ENCODE peak calls at places on chromosomes 16 and 17, in six cellular contexts. One of them, this sample, is unnamed.

GRCh38 chr16:86515780-86516617 is 5.7 kb downstream of the FOXF1 start:
- DNase-seq in epithelial cell of esophagus: no peak
- DNase-seq in hippocampal formation: no peak
- DNase-seq in NCI-H524 treated with DMSO at 0.1 percent for 48 hours: no peak
- DNase-seq in HFFc6: no peak
- DNase-seq in colonic mucosa: no peak
- DNase-seq in this sample: no peak

GRCh38 chr17:7403043-7403901 is 625 bp downstream of the TMEM256 start:
- DNase-seq in HFFc6: no peak
- DNase-seq in epithelial cell of esophagus: no peak
- DNase-seq in hippocampal formation: peak
- DNase-seq in colonic mucosa: peak
- DNase-seq in NCI-H524 treated with DMSO at 0.1 percent for 48 hours: no peak
- DNase-seq in this sample: no peak

GRCh38 chr17:50087246-50087911 is 7.8 kb upstream of the PDK2 start:
- DNase-seq in HFFc6: peak
- DNase-seq in colonic mucosa: peak
- DNase-seq in NCI-H524 treated with DMSO at 0.1 percent for 48 hours: peak
- DNase-seq in hippocampal formation: no peak
- DNase-seq in epithelial cell of esophagus: peak
- DNase-seq in this sample: peak

GRCh38 chr17:26962255-26963162 is 331.4 kb upstream of the WSB1 start:
- DNase-seq in epithelial cell of esophagus: no peak
- DNase-seq in NCI-H524 treated with DMSO at 0.1 percent for 48 hours: no peak
- DNase-seq in colonic mucosa: no peak
- DNase-seq in hippocampal formation: no peak
- DNase-seq in HFFc6: no peak
- DNase-seq in this sample: no peak

GRCh38 chr17:68035131-68035522 is 408 bp upstream of the KPNA2 start:
- DNase-seq in NCI-H524 treated with DMSO at 0.1 percent for 48 hours: peak
- DNase-seq in epithelial cell of esophagus: no peak
- DNase-seq in colonic mucosa: peak
- DNase-seq in hippocampal formation: peak
- DNase-seq in HFFc6: no peak
- DNase-seq in this sample: no peak

GRCh38 chr17:57004944-57005579 is 27.1 kb downstream of the SCPEP1 start:
- DNase-seq in colonic mucosa: peak
- DNase-seq in HFFc6: no peak
- DNase-seq in epithelial cell of esophagus: no peak
- DNase-seq in NCI-H524 treated with DMSO at 0.1 percent for 48 hours: no peak
- DNase-seq in hippocampal formation: no peak
- DNase-seq in this sample: no peak

GRCh38 chr16:62383941-62384340 is 347.7 kb upstream of the CDH8 start:
- DNase-seq in hippocampal formation: no peak
- DNase-seq in colonic mucosa: no peak
- DNase-seq in HFFc6: no peak
- DNase-seq in NCI-H524 treated with DMSO at 0.1 percent for 48 hours: no peak
- DNase-seq in epithelial cell of esophagus: no peak
- DNase-seq in this sample: no peak

GRCh38 chr16:82834156-82834758 is 207.5 kb downstream of the CDH13 start:
- DNase-seq in HFFc6: no peak
- DNase-seq in NCI-H524 treated with DMSO at 0.1 percent for 48 hours: no peak
- DNase-seq in epithelial cell of esophagus: no peak
- DNase-seq in hippocampal formation: no peak
- DNase-seq in colonic mucosa: no peak
- DNase-seq in this sample: no peak

GRCh38 chr16:4847774-4848587 is 700 bp downstream of the UBN1 start:
- DNase-seq in HFFc6: peak
- DNase-seq in hippocampal formation: no peak
- DNase-seq in NCI-H524 treated with DMSO at 0.1 percent for 48 hours: no peak
- DNase-seq in colonic mucosa: peak
- DNase-seq in epithelial cell of esophagus: peak
- DNase-seq in this sample: peak

GRCh38 chr17:15475620-15476354 is 8.4 kb upstream of the CDRT4 start:
- DNase-seq in colonic mucosa: no peak
- DNase-seq in NCI-H524 treated with DMSO at 0.1 percent for 48 hours: no peak
- DNase-seq in HFFc6: peak
- DNase-seq in hippocampal formation: no peak
- DNase-seq in epithelial cell of esophagus: peak
- DNase-seq in this sample: peak

GRCh38 chr17:27530791-27531391 is 74.6 kb downstream of the KSR1 start:
- DNase-seq in epithelial cell of esophagus: no peak
- DNase-seq in HFFc6: no peak
- DNase-seq in colonic mucosa: no peak
- DNase-seq in NCI-H524 treated with DMSO at 0.1 percent for 48 hours: no peak
- DNase-seq in hippocampal formation: no peak
- DNase-seq in this sample: peak

GRCh38 chr17:68461589-68461988 is 4.3 kb upstream of the WIPI1 start:
- DNase-seq in colonic mucosa: no peak
- DNase-seq in epithelial cell of esophagus: no peak
- DNase-seq in hippocampal formation: no peak
- DNase-seq in HFFc6: no peak
- DNase-seq in NCI-H524 treated with DMSO at 0.1 percent for 48 hours: no peak
- DNase-seq in this sample: no peak

GRCh38 chr17:58703137-58703846 is 10.9 kb downstream of the RAD51C start:
- DNase-seq in colonic mucosa: no peak
- DNase-seq in HFFc6: peak
- DNase-seq in NCI-H524 treated with DMSO at 0.1 percent for 48 hours: no peak
- DNase-seq in hippocampal formation: no peak
- DNase-seq in epithelial cell of esophagus: peak
- DNase-seq in this sample: peak

GRCh38 chr16:70588565-70588964 is 57.8 kb upstream of the IL34 start:
- DNase-seq in epithelial cell of esophagus: peak
- DNase-seq in colonic mucosa: no peak
- DNase-seq in hippocampal formation: no peak
- DNase-seq in NCI-H524 treated with DMSO at 0.1 percent for 48 hours: no peak
- DNase-seq in HFFc6: no peak
- DNase-seq in this sample: no peak

GRCh38 chr17:64779344-64780095 is 117.4 kb upstream of the SMURF2 start:
- DNase-seq in epithelial cell of esophagus: no peak
- DNase-seq in colonic mucosa: peak
- DNase-seq in NCI-H524 treated with DMSO at 0.1 percent for 48 hours: no peak
- DNase-seq in HFFc6: no peak
- DNase-seq in hippocampal formation: no peak
- DNase-seq in this sample: no peak

GRCh38 chr16:19291459-19291858 is 5.9 kb downstream of the CLEC19A start:
- DNase-seq in colonic mucosa: no peak
- DNase-seq in hippocampal formation: no peak
- DNase-seq in epithelial cell of esophagus: no peak
- DNase-seq in NCI-H524 treated with DMSO at 0.1 percent for 48 hours: no peak
- DNase-seq in HFFc6: no peak
- DNase-seq in this sample: peak

GRCh38 chr16:30658731-30659506 is 688 bp downstream of the FBRS start:
- DNase-seq in NCI-H524 treated with DMSO at 0.1 percent for 48 hours: peak
- DNase-seq in HFFc6: peak
- DNase-seq in hippocampal formation: peak
- DNase-seq in colonic mucosa: peak
- DNase-seq in epithelial cell of esophagus: peak
- DNase-seq in this sample: peak

GRCh38 chr17:58335779-58336455 is 7.3 kb upstream of the TSPOAP1 start:
- DNase-seq in hippocampal formation: no peak
- DNase-seq in HFFc6: no peak
- DNase-seq in epithelial cell of esophagus: no peak
- DNase-seq in colonic mucosa: no peak
- DNase-seq in NCI-H524 treated with DMSO at 0.1 percent for 48 hours: no peak
- DNase-seq in this sample: no peak

GRCh38 chr17:37791434-37791833 is 46.6 kb upstream of the HNF1B start:
- DNase-seq in hippocampal formation: no peak
- DNase-seq in epithelial cell of esophagus: peak
- DNase-seq in colonic mucosa: peak
- DNase-seq in NCI-H524 treated with DMSO at 0.1 percent for 48 hours: no peak
- DNase-seq in HFFc6: peak
- DNase-seq in this sample: peak

GRCh38 chr17:37065486-37066321 is 117.0 kb downstream of the AATF start:
- DNase-seq in hippocampal formation: no peak
- DNase-seq in NCI-H524 treated with DMSO at 0.1 percent for 48 hours: no peak
- DNase-seq in HFFc6: no peak
- DNase-seq in epithelial cell of esophagus: no peak
- DNase-seq in colonic mucosa: no peak
- DNase-seq in this sample: no peak

GRCh38 chr17:72591500-72592241 is 470.9 kb downstream of the SOX9 start:
- DNase-seq in colonic mucosa: peak
- DNase-seq in epithelial cell of esophagus: peak
- DNase-seq in HFFc6: no peak
- DNase-seq in hippocampal formation: no peak
- DNase-seq in NCI-H524 treated with DMSO at 0.1 percent for 48 hours: no peak
- DNase-seq in this sample: peak

GRCh38 chr17:72192409-72193192 is 71.8 kb downstream of the SOX9 start:
- DNase-seq in colonic mucosa: no peak
- DNase-seq in NCI-H524 treated with DMSO at 0.1 percent for 48 hours: no peak
- DNase-seq in hippocampal formation: no peak
- DNase-seq in epithelial cell of esophagus: peak
- DNase-seq in HFFc6: peak
- DNase-seq in this sample: peak

GRCh38 chr17:1931759-1932579 is 93.2 kb downstream of the RTN4RL1 start:
- DNase-seq in hippocampal formation: no peak
- DNase-seq in HFFc6: no peak
- DNase-seq in colonic mucosa: peak
- DNase-seq in NCI-H524 treated with DMSO at 0.1 percent for 48 hours: no peak
- DNase-seq in epithelial cell of esophagus: peak
- DNase-seq in this sample: no peak

GRCh38 chr16:49311823-49312222 is 30.2 kb upstream of the CBLN1 start:
- DNase-seq in epithelial cell of esophagus: no peak
- DNase-seq in NCI-H524 treated with DMSO at 0.1 percent for 48 hours: no peak
- DNase-seq in HFFc6: no peak
- DNase-seq in hippocampal formation: no peak
- DNase-seq in colonic mucosa: no peak
- DNase-seq in this sample: no peak

GRCh38 chr17:74843352-74843627 is 16.4 kb downstream of the GRIN2C start:
- DNase-seq in NCI-H524 treated with DMSO at 0.1 percent for 48 hours: no peak
- DNase-seq in colonic mucosa: no peak
- DNase-seq in hippocampal formation: no peak
- DNase-seq in HFFc6: no peak
- DNase-seq in epithelial cell of esophagus: no peak
- DNase-seq in this sample: no peak

This sample was measured in MCF 10A.